ENCODE peak calls at places on chromosomes 11 and 22, in ten cellular contexts. U is midbrain; C is HFF-Myc; Y is NCI-H526 treated with DMSO at 0.1 percent for 48 hours; D is activated gamma-delta T cell treated with Interleukin-2 at 50 U/mL for 16 hours; X is mucosa of gallbladder; Z is activated CD4-positive, alpha-beta T cell treated with anti-CD3 and anti-CD28 coated beads, Interleukin-2, amount 50 U/mL, for 1 hour; V is activated naive CD4-positive, alpha-beta T cell treated with Interleukin-2 at 50 U/mL for 16 hours; J is stimulated activated naive CD8-positive, alpha-beta T cell treated with anti-CD3 and anti-CD28 coated beads, Interleukin-15, Interleukin-2, amounts not matched to agents 100 U/mL and 50 U/mL, for 24 hours; L is amniotic epithelial cell. Q is an unnamed sample.

GRCh38 chr11:119196833-119197483 is 9.2 kb upstream of the CBL start:
- DNase-seq in D (peak), L (peak), Y (peak), U (peak), Z (peak), X (peak), V (peak), J (peak), C (peak), Q (peak)

GRCh38 chr11:8223513-8223899 is 40.2 kb downstream of the LMO1 start:
- DNase-seq in V (no peak), U (no peak), X (no peak), Y (no peak), L (peak), Z (no peak), C (no peak), J (no peak), D (no peak), Q (no peak)

GRCh38 chr11:45857834-45858492 is 10.7 kb downstream of the CRY2 start:
- DNase-seq in C (peak), J (no peak), Z (no peak), Y (no peak), U (peak), D (no peak), V (no peak), L (peak), X (peak), Q (no peak)

GRCh38 chr11:66842896-66843775 is at the start of gene RCE1:
- DNase-seq in V (peak), U (peak), C (peak), X (peak), L (peak), Y (peak), Z (peak), D (peak), J (peak), Q (peak)

GRCh38 chr11:90805172-90805571 is 582.3 kb upstream of the CHORDC1 start:
- DNase-seq in U (no peak), L (peak), V (no peak), X (no peak), J (no peak), D (no peak), C (no peak), Z (no peak), Y (no peak), Q (no peak)

GRCh38 chr22:36334838-36335603 is 52.7 kb downstream of the MYH9 start:
- DNase-seq in J (no peak), Z (peak), X (no peak), C (no peak), L (peak), U (peak), D (no peak), Y (no peak), V (peak), Q (no peak)

GRCh38 chr11:371716-372590 is 2.7 kb downstream of the B4GALNT4 start:
- DNase-seq in V (no peak), D (no peak), U (no peak), Z (no peak), X (no peak), C (no peak), J (no peak), Y (no peak), L (no peak), Q (no peak)

GRCh38 chr11:70176940-70177689 is 26.0 kb upstream of the FADD start:
- DNase-seq in D (peak), L (no peak), V (peak), Y (no peak), J (peak), X (no peak), U (no peak), C (no peak), Z (peak), Q (peak)

GRCh38 chr11:104339383-104339831 is 175.5 kb upstream of the PDGFD start:
- DNase-seq in C (no peak), D (no peak), Y (no peak), X (no peak), J (no peak), L (no peak), Z (no peak), V (no peak), U (no peak), Q (no peak)

GRCh38 chr11:47464479-47464878 is 15.5 kb upstream of the RAPSN start:
- DNase-seq in Z (no peak), V (no peak), X (no peak), J (no peak), Y (no peak), D (no peak), U (no peak), C (no peak), L (no peak), Q (no peak)

GRCh38 chr11:6567371-6567745 is 36.1 kb downstream of the RRP8 start:
- DNase-seq in D (no peak), X (no peak), L (no peak), U (no peak), Z (no peak), C (no peak), Y (no peak), J (no peak), V (no peak), Q (no peak)

GRCh38 chr11:28529540-28530410 is 421.6 kb downstream of the METTL15 start:
- DNase-seq in U (peak), D (no peak), X (no peak), J (no peak), V (no peak), Y (peak), C (peak), Z (no peak), L (peak), Q (peak)

GRCh38 chr11:1157341-1157644 is 460 bp upstream of the MUC5AC start:
- DNase-seq in X (no peak), L (no peak), U (no peak), V (no peak), D (no peak), Y (no peak), Z (no peak), J (no peak), C (no peak), Q (no peak)

GRCh38 chr22:25623851-25624250 is 59.4 kb downstream of the GRK3 start:
- DNase-seq in D (no peak), U (no peak), X (no peak), Y (no peak), J (no peak), C (no peak), V (no peak), Z (no peak), L (no peak), Q (no peak)

GRCh38 chr11:87007938-87008337 is 29.8 kb upstream of the TMEM135 start:
- DNase-seq in Z (no peak), C (no peak), V (no peak), X (no peak), Y (no peak), L (peak), J (no peak), U (no peak), D (no peak), Q (no peak)

GRCh38 chr22:50067244-50067643 is 9.1 kb upstream of the TTLL8 start:
- DNase-seq in D (no peak), L (no peak), X (no peak), Y (no peak), J (no peak), U (no peak), Z (no peak), V (no peak), C (no peak), Q (no peak)

GRCh38 chr11:30281476-30282288 is 41.2 kb upstream of the ARL14EP start:
- DNase-seq in C (no peak), D (no peak), X (no peak), L (no peak), Y (no peak), Z (no peak), U (no peak), V (no peak), J (no peak), Q (no peak)

GRCh38 chr22:46547883-46548244 is 10.4 kb upstream of the CELSR1 start:
- DNase-seq in J (no peak), Y (no peak), C (no peak), X (peak), V (no peak), U (no peak), L (peak), Z (no peak), D (no peak), Q (no peak)

Q was measured in endothelial cell.